ENCODE peak calls at places on chromosome X, in six cellular contexts. X, Q, H, N, Z and P are unnamed samples.

GRCh38 chrX:46325312-46325877 is 219.8 kb downstream of the ZNF674 start:
- DNase-seq in X (no peak), Q (peak; percentile 21), H (no peak), N (no peak), Z (peak; percentile 15), P (peak; percentile 11)

GRCh38 chrX:116436358-116436816 is at the start of gene SLC6A14:
- DNase-seq in X (no peak), Q (no peak), H (no peak), N (no peak), Z (no peak), P (peak; percentile 1)

GRCh38 chrX:104113237-104113965 is 1.1 kb downstream of the ZCCHC18 start:
- DNase-seq in X (peak; percentile 47), Q (peak; percentile 36), H (peak; percentile 38), N (no peak), Z (peak; percentile 84), P (peak; percentile 60)

GRCh38 chrX:17164936-17165335 is 210.1 kb upstream of the NHS start:
- DNase-seq in X (no peak), Q (no peak), H (no peak), N (no peak), Z (no peak), P (no peak)

GRCh38 chrX:48897157-48897620 is 379 bp downstream of the TIMM17B start:
- DNase-seq in X (peak; percentile 78), Q (peak; percentile 75), H (no peak), N (peak; percentile 60), Z (peak; percentile 88), P (peak; percentile 83)

GRCh38 chrX:134512566-134512965 is 52.6 kb downstream of the HPRT1 start:
- DNase-seq in X (no peak), Q (peak; percentile 51), H (peak; percentile 36), N (no peak), Z (no peak), P (no peak)

GRCh38 chrX:153032397-153033118 is 23.7 kb upstream of the PNMA3 start:
- DNase-seq in X (peak; percentile 74), Q (peak; percentile 38), H (no peak), N (peak; percentile 74), Z (peak; percentile 57), P (peak; percentile 82)

GRCh38 chrX:40143987-40144386 is 46.2 kb upstream of the BCOR start:
- DNase-seq in X (no peak), Q (no peak), H (no peak), N (no peak), Z (no peak), P (no peak)

GRCh38 chrX:123976671-123977316 is 15.3 kb downstream of the STAG2 start:
- DNase-seq in X (no peak), Q (peak; percentile 60), H (no peak), N (no peak), Z (no peak), P (no peak)

GRCh38 chrX:129115104-129115503 is 408.2 kb downstream of the SMARCA1 start:
- DNase-seq in X (no peak), Q (peak; percentile 17), H (no peak), N (no peak), Z (peak; percentile 81), P (peak; percentile 38)

GRCh38 chrX:2489446-2490445 is 11.0 kb downstream of the DHRSX start:
- DNase-seq in X (no peak), Q (no peak), H (no peak), N (no peak), Z (no peak), P (no peak)

GRCh38 chrX:12245650-12246645 is 107.7 kb downstream of the FRMPD4 start:
- DNase-seq in X (no peak), Q (peak; percentile 53), H (no peak), N (no peak), Z (no peak), P (no peak)

GRCh38 chrX:147699061-147699460 is 212.7 kb upstream of the FMR1 start:
- DNase-seq in X (no peak), Q (no peak), H (no peak), N (no peak), Z (no peak), P (no peak)

GRCh38 chrX:110146521-110146920 is 143.6 kb downstream of the TMEM164 start:
- DNase-seq in X (peak; percentile 18), Q (peak; percentile 85), H (peak; percentile 22), N (no peak), Z (peak; percentile 73), P (peak; percentile 53)

GRCh38 chrX:39477438-39478120 is 620.2 kb downstream of the BCOR start:
- DNase-seq in X (no peak), Q (no peak), H (no peak), N (peak; percentile 79), Z (peak; percentile 53), P (peak; percentile 52)

GRCh38 chrX:20066968-20067708 is 49.6 kb downstream of the MAP7D2 start:
- DNase-seq in X (no peak), Q (peak; percentile 58), H (peak; percentile 12), N (no peak), Z (peak; percentile 19), P (no peak)

GRCh38 chrX:140123446-140123845 is 158.1 kb upstream of the CXorf66 start:
- DNase-seq in X (no peak), Q (no peak), H (no peak), N (no peak), Z (no peak), P (peak; percentile 14)

GRCh38 chrX:104195489-104196084 is 29.3 kb downstream of the FAM199X start:
- DNase-seq in X (no peak), Q (peak; percentile 30), H (peak; percentile 5), N (no peak), Z (peak; percentile 56), P (no peak)

GRCh38 chrX:31099536-31100090 is 27.8 kb upstream of the FTHL17 start:
- DNase-seq in X (no peak), Q (peak; percentile 2), H (no peak), N (no peak), Z (no peak), P (no peak)

GRCh38 chrX:37752941-37753340 is 26.9 kb upstream of the CYBB start:
- DNase-seq in X (no peak), Q (no peak), H (no peak), N (no peak), Z (no peak), P (no peak)

GRCh38 chrX:13938766-13939530 is 90.7 kb downstream of the GEMIN8 start:
- DNase-seq in X (no peak), Q (no peak), H (no peak), N (no peak), Z (peak; percentile 11), P (no peak)

GRCh38 chrX:38489341-38489740 is 72.0 kb upstream of the TSPAN7 start:
- DNase-seq in X (no peak), Q (no peak), H (no peak), N (no peak), Z (no peak), P (no peak)

GRCh38 chrX:94058728-94059382 is 384.8 kb downstream of the FAM133A start:
- DNase-seq in X (no peak), Q (no peak), H (no peak), N (no peak), Z (peak; percentile 62), P (peak; percentile 40)

GRCh38 chrX:43964936-43965335 is 8.3 kb downstream of the NDP start:
- DNase-seq in X (no peak), Q (no peak), H (no peak), N (no peak), Z (no peak), P (no peak)

GRCh38 chrX:926070-926469 is 286.4 kb downstream of the CRLF2 start:
- DNase-seq in X (no peak), Q (no peak), H (no peak), N (no peak), Z (no peak), P (no peak)

GRCh38 chrX:9464435-9465371 is at the start of gene TBL1X:
- DNase-seq in X (peak; percentile 68), Q (peak; percentile 54), H (no peak), N (peak; percentile 64), Z (peak; percentile 82), P (peak; percentile 75)

GRCh38 chrX:119272882-119273806 is 37.1 kb downstream of the PGRMC1 start:
- DNase-seq in X (no peak), Q (peak; percentile 13), H (no peak), N (peak; percentile 21), Z (peak; percentile 29), P (no peak)

GRCh38 chrX:107935664-107936433 is 46.3 kb downstream of the TEX13B start:
- DNase-seq in X (no peak), Q (no peak), H (no peak), N (no peak), Z (peak; percentile 10), P (peak; percentile 14)

GRCh38 chrX:54808109-54808604 is 612 bp downstream of the MAGED2 start:
- DNase-seq in X (peak; percentile 80), Q (no peak), H (peak; percentile 5), N (peak; percentile 76), Z (peak; percentile 86), P (peak; percentile 77)

GRCh38 chrX:9153299-9153698 is 119.4 kb upstream of the FAM9B start:
- DNase-seq in X (no peak), Q (no peak), H (no peak), N (no peak), Z (no peak), P (no peak)

GRCh38 chrX:97490656-97491055 is 606.9 kb downstream of the RPA4 start:
- DNase-seq in X (no peak), Q (peak; percentile 5), H (no peak), N (no peak), Z (no peak), P (no peak)

GRCh38 chrX:72313757-72314156 is 8.0 kb upstream of the CITED1 start:
- DNase-seq in X (no peak), Q (no peak), H (no peak), N (no peak), Z (no peak), P (no peak)

GRCh38 chrX:85517994-85518718 is 138.7 kb upstream of the POF1B start:
- DNase-seq in X (no peak), Q (no peak), H (no peak), N (no peak), Z (no peak), P (no peak)
- TF ChIP-seq CTCF in X (no peak), Q (no peak), H (no peak), N (no peak), Z (no peak), P (no peak)

DNA sequence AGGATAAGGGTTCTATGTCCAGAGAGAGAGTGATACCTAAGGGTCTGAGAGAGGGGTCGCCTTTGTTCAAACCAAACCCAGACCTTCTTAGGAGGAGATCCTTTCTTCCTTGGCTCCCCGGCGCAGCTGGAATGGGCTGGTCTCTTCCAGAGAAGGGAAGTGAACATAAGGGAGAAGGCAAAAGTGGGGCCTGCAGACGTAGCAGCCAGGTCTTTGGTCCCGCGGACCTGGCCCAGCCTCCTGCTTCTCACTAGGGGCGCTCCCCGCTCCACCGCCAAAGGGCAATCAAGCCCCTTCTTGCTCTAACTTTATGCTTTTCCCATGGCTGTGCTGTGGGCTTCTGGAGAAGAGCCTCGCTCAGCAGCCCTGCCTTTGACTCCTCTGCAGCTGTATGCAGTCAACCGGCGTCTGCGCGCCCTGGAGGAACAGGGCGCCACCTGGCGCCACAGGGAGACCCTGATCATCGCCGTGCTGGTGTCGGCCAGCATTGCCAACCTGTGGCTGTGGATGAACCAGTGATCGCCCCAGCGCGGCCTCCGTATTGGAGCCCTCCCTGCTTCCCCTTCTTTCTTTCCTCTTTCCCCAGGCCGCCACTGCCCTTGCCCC is 6.5 kb downstream of the FATE1 start:
- DNase-seq in X (no peak), Q (no peak), H (no peak), N (peak; percentile 24), Z (peak; percentile 73), P (peak; percentile 62)
- TF ChIP-seq CTCF in X (no peak), Q (no peak), H (peak; percentile 42), N (peak; percentile 55), Z (peak; percentile 46), P (peak; percentile 52)

GRCh38 chrX:111568356-111568755 is 56.9 kb downstream of the SERTM2 start:
- DNase-seq in X (no peak), Q (peak; percentile 31), H (no peak), N (no peak), Z (peak; percentile 50), P (peak; percentile 9)
- TF ChIP-seq CTCF in X (no peak), Q (peak; percentile 68), H (peak; percentile 28), N (peak; percentile 12), Z (peak; percentile 29), P (peak; percentile 60)

GRCh38 chrX:15745179-15745578 is 7.1 kb downstream of the CA5B start:
- DNase-seq in X (no peak), Q (peak; percentile 79), H (no peak), N (no peak), Z (no peak), P (no peak)
- TF ChIP-seq CTCF in X (no peak), Q (no peak), H (no peak), N (no peak), Z (no peak), P (no peak)